ENCODE peak calls at places on chromosome 1, in eight cellular contexts. X, Z, Q, F, W, Y, E and U are unnamed samples.

GRCh38 chr1:88062650-88063153 is 621.4 kb upstream of the PKN2 start:
- DNase-seq in X (no peak), F (no peak), Z (no peak), E (no peak), Q (no peak), W (no peak), Y (no peak), U (no peak)

GRCh38 chr1:226424228-226425003 is 16.5 kb upstream of the PARP1 start:
- DNase-seq in E (no peak), Y (no peak), X (peak), W (peak), F (no peak), Z (no peak), Q (no peak), U (peak)

GRCh38 chr1:113536182-113536780 is 146.0 kb downstream of the MAGI3 start:
- DNase-seq in Y (no peak), Q (no peak), E (no peak), X (peak), F (no peak), W (peak), Z (no peak), U (peak)

GRCh38 chr1:85577421-85578320 is 2.9 kb upstream of the CCN1 start:
- DNase-seq in Q (peak), W (peak), X (peak), Y (peak), E (no peak), F (peak), Z (peak), U (peak)

GRCh38 chr1:208101661-208102431 is 142.3 kb downstream of the PLXNA2 start:
- DNase-seq in W (peak), X (peak), F (peak), Z (no peak), E (peak), Q (peak), Y (no peak), U (peak)

GRCh38 chr1:180182721-180183311 is 28.1 kb downstream of the QSOX1 start:
- DNase-seq in X (no peak), Y (no peak), Q (no peak), F (no peak), E (no peak), W (no peak), Z (no peak), U (no peak)

GRCh38 chr1:153355445-153356071 is 2.1 kb upstream of the S100A9 start:
- DNase-seq in Q (peak), F (peak), W (peak), Z (peak), X (peak), E (no peak), Y (no peak), U (peak)

GRCh38 chr1:117058810-117059209 is 1.3 kb upstream of the TTF2 start:
- DNase-seq in Q (no peak), E (no peak), Z (no peak), Y (no peak), W (no peak), X (no peak), F (no peak), U (no peak)

GRCh38 chr1:41578712-41579335 is 94.3 kb upstream of the EDN2 start:
- DNase-seq in W (peak), Z (peak), X (peak), Y (no peak), E (no peak), Q (no peak), F (no peak), U (peak)

GRCh38 chr1:63498106-63498505 is 24.9 kb downstream of the ITGB3BP start:
- DNase-seq in Q (no peak), X (no peak), Y (no peak), W (no peak), Z (no peak), F (no peak), E (no peak), U (no peak)

GRCh38 chr1:18018381-18018780 is 89.2 kb upstream of the IGSF21 start:
- DNase-seq in F (no peak), Z (no peak), Y (no peak), E (no peak), Q (no peak), X (no peak), W (no peak), U (no peak)

GRCh38 chr1:212457740-212458338 is 25.1 kb downstream of the NENF start:
- DNase-seq in Y (no peak), X (peak), F (no peak), Z (peak), E (no peak), W (peak), Q (peak), U (peak)

GRCh38 chr1:207823880-207824566 is 72.2 kb downstream of the CD46 start:
- DNase-seq in Q (peak), W (peak), Z (peak), E (peak), F (peak), X (peak), Y (peak), U (peak)

GRCh38 chr1:245901037-245901436 is 606.0 kb downstream of the SMYD3 start:
- DNase-seq in W (peak), Q (no peak), Z (no peak), Y (no peak), E (no peak), X (peak), F (no peak), U (no peak)

GRCh38 chr1:100134872-100135271 is 1.9 kb downstream of the TRMT13 start:
- DNase-seq in X (peak), F (no peak), Q (no peak), E (no peak), Z (peak), Y (no peak), W (peak), U (no peak)
- H3K4me3 ChIP-seq in X (no peak), F (no peak), Q (no peak), E (no peak), Z (no peak), Y (no peak), W (no peak), U (no peak)

GRCh38 chr1:42957880-42958487 is 684 bp downstream of the SLC2A1 start:
- DNase-seq in Z (peak), W (peak), Y (no peak), Q (peak), X (peak), E (no peak), F (peak), U (peak)
- TF ChIP-seq CTCF in Z (peak), W (no peak), Y (no peak), Q (no peak), X (no peak), E (no peak), F (no peak), U (no peak)

GRCh38 chr1:234313171-234313570 is 60.1 kb upstream of the COA6 start:
- DNase-seq in X (no peak), Z (no peak), E (no peak), F (no peak), W (no peak), Q (no peak), Y (no peak), U (no peak)

GRCh38 chr1:234309598-234310459 is 63.4 kb upstream of the COA6 start:
- DNase-seq in W (peak), E (no peak), Z (peak), Y (no peak), Q (peak), X (peak), F (peak), U (peak)

GRCh38 chr1:234309243-234309597 is 64.0 kb upstream of the COA6 start:
- DNase-seq in Y (no peak), Q (no peak), W (no peak), F (no peak), E (no peak), X (no peak), Z (no peak), U (no peak)

GRCh38 chr1:234311414-234311813 is 61.8 kb upstream of the COA6 start:
- DNase-seq in E (no peak), Y (no peak), Q (no peak), Z (no peak), W (no peak), X (no peak), F (no peak), U (no peak)

DNA sequence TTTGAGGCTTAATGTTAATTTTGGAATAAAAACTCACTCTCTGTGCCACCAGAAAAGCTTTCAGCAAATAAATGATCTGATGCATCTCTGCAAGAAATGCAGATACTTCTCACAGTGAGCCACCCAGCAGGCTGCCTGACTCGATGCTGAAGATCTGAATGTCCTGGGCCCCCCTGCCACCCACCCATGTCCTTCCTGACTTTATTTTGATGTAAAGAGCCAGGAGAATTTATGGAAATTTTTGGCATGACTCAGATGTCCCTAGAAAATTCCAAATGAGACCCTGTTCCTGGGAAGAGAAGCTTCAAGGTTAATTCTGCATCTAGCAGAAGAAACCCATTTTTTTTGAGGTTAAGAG is 62.8 kb upstream of the COA6 start:
- DNase-seq in Y (no peak), W (no peak), Q (no peak), E (no peak), F (no peak), Z (no peak), X (no peak), U (no peak)
- H3K4me3 ChIP-seq in Y (no peak), W (no peak), Q (no peak), E (no peak), F (no peak), Z (no peak), X (peak), U (no peak)

GRCh38 chr1:107545056-107545597 is 404.3 kb downstream of the NTNG1 start:
- DNase-seq in E (no peak), Z (no peak), F (no peak), W (no peak), X (no peak), Q (no peak), Y (no peak), U (no peak)

GRCh38 chr1:107547363-107548155 is 406.7 kb downstream of the NTNG1 start:
- DNase-seq in Z (no peak), E (no peak), Q (no peak), W (no peak), Y (no peak), F (no peak), X (no peak), U (peak)

GRCh38 chr1:107541412-107541811 is 400.6 kb downstream of the NTNG1 start:
- DNase-seq in X (no peak), F (no peak), Q (no peak), W (no peak), Y (no peak), Z (no peak), E (no peak), U (no peak)

GRCh38 chr1:107546571-107546970 is 405.7 kb downstream of the NTNG1 start:
- DNase-seq in F (no peak), Q (no peak), Z (no peak), W (no peak), X (no peak), Y (no peak), E (no peak), U (no peak)

DNA sequence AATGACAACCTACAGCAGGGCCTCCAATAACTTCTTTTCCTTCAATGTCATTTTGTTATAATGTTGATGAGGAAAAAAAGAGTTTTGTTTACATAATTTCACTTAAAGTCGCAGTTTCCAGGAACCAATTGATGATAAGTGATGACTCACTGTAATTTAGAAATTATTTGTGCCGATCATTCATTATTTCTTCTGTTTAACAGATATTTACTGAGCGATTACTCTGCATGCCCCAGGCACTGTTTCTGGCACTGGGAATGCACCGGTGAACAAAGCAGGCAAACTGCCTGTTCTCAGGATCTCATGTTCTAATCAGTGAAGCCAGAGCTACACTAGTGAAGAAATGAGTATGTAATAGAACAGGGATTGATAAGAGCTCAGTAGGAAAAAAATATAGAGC is 403.4 kb downstream of the NTNG1 start:
- DNase-seq in X (no peak), Y (no peak), E (no peak), Z (no peak), W (no peak), Q (no peak), F (no peak), U (no peak)
- TF ChIP-seq CTCF in X (no peak), Y (no peak), E (no peak), Z (no peak), W (no peak), Q (no peak), F (no peak), U (no peak)